ENCODE peak calls at places on chromosomes 5 and 9, in nine cellular contexts. E, K, Z, J, S, G, H, P and Y are unnamed samples.

GRCh38 chr9:126146254-126147145 is 180.1 kb upstream of the MVB12B start:
- DNase-seq in E (no peak), K (no peak), Z (peak), J (peak), S (peak), G (no peak), H (no peak), P (no peak), Y (peak)

GRCh38 chr5:157575096-157575872 is at the start of gene ADAM19:
- DNase-seq in E (peak), K (no peak), Z (peak), J (peak), S (peak), G (peak), H (peak), P (peak), Y (no peak)

GRCh38 chr5:139495644-139496435 is 13.3 kb upstream of the STING1 start:
- DNase-seq in E (no peak), K (no peak), Z (no peak), J (no peak), S (no peak), G (no peak), H (no peak), P (no peak), Y (no peak)

GRCh38 chr5:1013238-1013947 is 4.8 kb downstream of the NKD2 start:
- DNase-seq in E (no peak), K (no peak), Z (no peak), J (no peak), S (no peak), G (no peak), H (no peak), P (peak), Y (no peak)

GRCh38 chr5:33662721-33663435 is 222.1 kb downstream of the TARS1 start:
- DNase-seq in E (no peak), K (no peak), Z (no peak), J (no peak), S (no peak), G (no peak), H (no peak), P (no peak), Y (no peak)

GRCh38 chr9:14926941-14927624 is 16.9 kb upstream of the FREM1 start:
- DNase-seq in E (no peak), K (no peak), Z (no peak), J (no peak), S (no peak), G (no peak), H (no peak), P (no peak), Y (peak)

GRCh38 chr5:75274486-75274885 is 37.8 kb upstream of the ANKRD31 start:
- DNase-seq in E (no peak), K (no peak), Z (no peak), J (no peak), S (no peak), G (no peak), H (no peak), P (no peak), Y (no peak)

GRCh38 chr9:113511856-113512761 is 48.6 kb downstream of the RGS3 start:
- DNase-seq in E (no peak), K (no peak), Z (peak), J (no peak), S (peak), G (no peak), H (peak), P (no peak), Y (no peak)

GRCh38 chr9:133054194-133054890 is 7.4 kb upstream of the CEL start:
- DNase-seq in E (no peak), K (no peak), Z (no peak), J (no peak), S (no peak), G (no peak), H (no peak), P (no peak), Y (no peak)

GRCh38 chr9:134546231-134546731 is 95.3 kb upstream of the COL5A1 start:
- DNase-seq in E (no peak), K (no peak), Z (no peak), J (no peak), S (no peak), G (no peak), H (no peak), P (no peak), Y (no peak)

GRCh38 chr9:12091865-12092527 is 601.2 kb upstream of the TYRP1 start:
- DNase-seq in E (no peak), K (no peak), Z (no peak), J (no peak), S (no peak), G (no peak), H (no peak), P (no peak), Y (no peak)

GRCh38 chr9:27204578-27204977 is 92.4 kb downstream of the EQTN start:
- DNase-seq in E (no peak), K (no peak), Z (no peak), J (no peak), S (no peak), G (no peak), H (no peak), P (no peak), Y (no peak)

GRCh38 chr9:79542735-79543504 is 28.8 kb upstream of the TLE4 start:
- DNase-seq in E (no peak), K (no peak), Z (no peak), J (no peak), S (no peak), G (no peak), H (no peak), P (no peak), Y (no peak)

GRCh38 chr5:128378196-128378595 is 159.8 kb downstream of the FBN2 start:
- DNase-seq in E (no peak), K (no peak), Z (no peak), J (no peak), S (no peak), G (no peak), H (no peak), P (no peak), Y (no peak)

GRCh38 chr9:73824671-73825070 is 672.5 kb upstream of the RORB start:
- DNase-seq in E (no peak), K (no peak), Z (no peak), J (no peak), S (no peak), G (no peak), H (no peak), P (no peak), Y (no peak)

GRCh38 chr5:39648539-39649200 is 223.9 kb upstream of the DAB2 start:
- DNase-seq in E (no peak), K (no peak), Z (no peak), J (no peak), S (peak), G (no peak), H (peak), P (no peak), Y (no peak)

GRCh38 chr5:112917453-112918005 is 4.5 kb downstream of the REEP5 start:
- DNase-seq in E (no peak), K (no peak), Z (no peak), J (no peak), S (no peak), G (no peak), H (no peak), P (no peak), Y (peak)

GRCh38 chr9:8863886-8864881 is 1064.6 kb upstream of the DMAC1 start:
- DNase-seq in E (no peak), K (no peak), Z (no peak), J (no peak), S (no peak), G (no peak), H (no peak), P (no peak), Y (no peak)

DNA sequence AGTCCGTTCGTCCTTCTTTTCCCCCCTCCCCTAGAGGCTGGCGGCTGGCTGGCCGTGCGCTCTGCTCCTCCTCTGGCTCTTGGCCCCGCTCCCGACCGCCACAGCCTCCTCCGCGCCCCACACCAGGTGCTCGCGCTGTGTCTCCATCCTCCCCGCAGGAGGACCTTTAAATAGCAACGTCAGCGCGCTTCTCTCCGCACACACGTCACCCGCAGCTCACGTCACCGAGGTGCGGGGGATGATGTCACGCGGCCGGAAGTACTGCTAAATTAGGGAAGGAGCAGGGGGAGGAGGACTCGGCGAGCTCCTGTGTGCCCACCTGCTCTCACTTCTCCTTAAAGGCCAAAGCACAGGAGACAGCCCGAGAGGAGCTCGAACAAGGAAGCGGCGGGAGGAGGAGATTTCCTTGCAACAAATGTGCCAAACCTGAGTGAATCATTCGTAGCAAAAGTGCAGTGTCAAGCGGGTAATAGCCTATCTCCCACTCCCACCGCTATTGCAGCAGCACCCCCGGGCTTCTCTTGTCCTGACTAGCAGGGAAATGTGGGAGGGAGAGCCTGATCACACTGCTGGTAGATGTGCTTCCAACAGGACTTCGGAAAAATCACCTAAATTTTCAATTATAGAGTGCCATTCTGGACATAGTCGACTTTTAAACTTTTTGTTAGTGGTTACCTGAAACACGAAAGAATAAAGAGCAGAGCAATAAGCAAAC is 614 bp upstream of the HOMER1 start:
- DNase-seq in E (peak), K (peak), Z (peak), J (peak), S (peak), G (peak), H (peak), P (peak), Y (peak)
- TF ChIP-seq POLR2A in E (peak), K (no peak), Z (peak), J (peak), S (peak), G (peak), H (peak), P (no peak), Y (peak)

GRCh38 chr5:150573867-150574817 is 66.2 kb downstream of the NDST1 start:
- DNase-seq in E (no peak), K (no peak), Z (no peak), J (no peak), S (no peak), G (no peak), H (peak), P (peak), Y (no peak)
- TF ChIP-seq POLR2A in E (no peak), K (no peak), Z (no peak), J (no peak), S (no peak), G (no peak), H (no peak), P (no peak), Y (no peak)

GRCh38 chr5:134003064-134003956 is 1.5 kb downstream of the VDAC1 start:
- DNase-seq in E (no peak), K (no peak), Z (no peak), J (no peak), S (no peak), G (no peak), H (no peak), P (no peak), Y (no peak)

GRCh38 chr5:134000696-134001453 is 3.9 kb downstream of the VDAC1 start:
- DNase-seq in E (no peak), K (no peak), Z (no peak), J (no peak), S (no peak), G (no peak), H (no peak), P (no peak), Y (no peak)

GRCh38 chr5:134001938-134002731 is 2.6 kb downstream of the VDAC1 start:
- DNase-seq in E (no peak), K (no peak), Z (no peak), J (no peak), S (no peak), G (no peak), H (no peak), P (no peak), Y (no peak)

GRCh38 chr5:133998807-133999206 is 6.0 kb downstream of the VDAC1 start:
- DNase-seq in E (no peak), K (no peak), Z (no peak), J (no peak), S (no peak), G (no peak), H (no peak), P (no peak), Y (no peak)

GRCh38 chr5:134000116-134000515 is 4.7 kb downstream of the VDAC1 start:
- DNase-seq in E (no peak), K (no peak), Z (no peak), J (no peak), S (no peak), G (no peak), H (no peak), P (no peak), Y (no peak)
- TF ChIP-seq POLR2A in E (no peak), K (no peak), Z (no peak), J (no peak), S (no peak), G (no peak), H (no peak), P (no peak), Y (no peak)

GRCh38 chr9:703392-703791 is 138.1 kb upstream of the DMRT1 start:
- DNase-seq in E (no peak), K (no peak), Z (no peak), J (no peak), S (no peak), G (no peak), H (no peak), P (no peak), Y (no peak)

GRCh38 chr9:708556-709432 is 132.7 kb upstream of the DMRT1 start:
- DNase-seq in E (no peak), K (no peak), Z (no peak), J (no peak), S (no peak), G (no peak), H (no peak), P (no peak), Y (no peak)

GRCh38 chr9:706073-706472 is 135.4 kb upstream of the DMRT1 start:
- DNase-seq in E (no peak), K (no peak), Z (no peak), J (no peak), S (no peak), G (no peak), H (no peak), P (no peak), Y (no peak)

GRCh38 chr9:708182-708555 is 133.3 kb upstream of the DMRT1 start:
- DNase-seq in E (no peak), K (no peak), Z (no peak), J (no peak), S (no peak), G (no peak), H (no peak), P (no peak), Y (no peak)

GRCh38 chr9:706606-707451 is 134.7 kb upstream of the DMRT1 start:
- DNase-seq in E (peak), K (no peak), Z (peak), J (peak), S (peak), G (peak), H (peak), P (peak), Y (no peak)
- TF ChIP-seq POLR2A in E (no peak), K (no peak), Z (no peak), J (no peak), S (peak), G (no peak), H (no peak), P (no peak), Y (peak)

GRCh38 chr5:77174526-77174925 is 36.0 kb upstream of the PDE8B start:
- DNase-seq in E (no peak), K (no peak), Z (no peak), J (no peak), S (no peak), G (no peak), H (no peak), P (no peak), Y (no peak)

GRCh38 chr5:77177576-77177975 is 32.9 kb upstream of the PDE8B start:
- DNase-seq in E (no peak), K (no peak), Z (no peak), J (no peak), S (no peak), G (no peak), H (no peak), P (no peak), Y (no peak)

GRCh38 chr5:77172713-77173328 is 37.7 kb upstream of the PDE8B start:
- DNase-seq in E (no peak), K (no peak), Z (no peak), J (no peak), S (no peak), G (no peak), H (no peak), P (no peak), Y (no peak)

GRCh38 chr5:77175235-77175634 is 35.2 kb upstream of the PDE8B start:
- DNase-seq in E (no peak), K (no peak), Z (no peak), J (no peak), S (no peak), G (no peak), H (no peak), P (no peak), Y (no peak)

GRCh38 chr5:77176429-77176828 is 34.1 kb upstream of the PDE8B start:
- DNase-seq in E (no peak), K (no peak), Z (no peak), J (no peak), S (no peak), G (no peak), H (no peak), P (no peak), Y (no peak)
- TF ChIP-seq POLR2A in E (no peak), K (no peak), Z (no peak), J (no peak), S (no peak), G (no peak), H (no peak), P (no peak), Y (no peak)

DNA sequence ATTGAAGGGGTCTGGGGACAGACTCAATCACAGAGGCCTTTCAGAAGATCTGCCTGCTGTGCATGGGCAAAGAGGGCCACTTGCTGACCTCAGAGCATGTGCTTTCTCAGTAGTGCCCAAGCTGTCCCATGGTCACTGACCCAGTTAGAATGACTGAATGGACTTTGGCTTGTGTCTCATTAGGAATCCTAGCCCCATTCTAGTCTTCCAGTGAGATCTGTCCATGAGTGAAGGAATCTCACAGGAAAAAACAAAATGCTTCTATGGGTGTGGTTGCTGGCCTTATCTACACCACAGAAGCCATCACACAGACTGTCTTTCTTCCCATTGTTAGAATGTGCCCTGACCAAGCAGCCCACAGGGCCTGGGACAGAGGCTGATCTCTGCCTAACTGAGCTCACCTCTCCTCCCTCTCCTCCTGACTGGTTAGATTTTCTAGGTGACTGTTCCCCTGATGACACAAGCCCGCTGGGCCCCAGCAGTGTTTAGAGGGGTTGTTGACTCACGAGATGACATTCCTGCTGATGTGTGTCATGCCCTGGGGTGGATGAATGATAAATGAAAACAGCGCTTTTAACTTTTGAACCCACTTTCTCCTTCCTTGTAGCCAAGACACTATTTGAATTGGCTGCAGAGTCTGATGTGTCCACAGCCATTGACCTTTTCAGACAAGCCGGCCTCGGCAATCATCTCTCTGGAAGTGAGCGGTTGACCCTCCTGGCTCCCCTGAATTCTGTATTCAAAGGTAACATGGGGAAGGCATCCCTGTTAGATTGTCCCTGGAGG is 24.7 kb downstream of the TGFBI start:
- DNase-seq in E (no peak), K (no peak), Z (no peak), J (no peak), S (no peak), G (peak), H (peak), P (no peak), Y (no peak)
- TF ChIP-seq POLR2A in E (no peak), K (no peak), Z (no peak), J (no peak), S (no peak), G (no peak), H (no peak), P (no peak), Y (no peak)

GRCh38 chr9:94478755-94479730 is 75.8 kb upstream of the PCAT7 start:
- DNase-seq in E (no peak), K (no peak), Z (no peak), J (no peak), S (no peak), G (no peak), H (no peak), P (no peak), Y (no peak)

GRCh38 chr9:94479757-94480156 is 75.1 kb upstream of the PCAT7 start:
- DNase-seq in E (no peak), K (no peak), Z (no peak), J (no peak), S (no peak), G (no peak), H (no peak), P (no peak), Y (no peak)

GRCh38 chr9:94482110-94482509 is 72.8 kb upstream of the PCAT7 start:
- DNase-seq in E (no peak), K (no peak), Z (no peak), J (no peak), S (no peak), G (no peak), H (no peak), P (no peak), Y (no peak)

GRCh38 chr9:94480205-94480604 is 74.7 kb upstream of the PCAT7 start:
- DNase-seq in E (no peak), K (no peak), Z (no peak), J (no peak), S (no peak), G (no peak), H (no peak), P (no peak), Y (no peak)
- TF ChIP-seq POLR2A in E (no peak), K (no peak), Z (no peak), J (no peak), S (no peak), G (no peak), H (no peak), P (no peak), Y (no peak)